ENCODE peak calls at places on chromosomes 16 and 17, in six cellular contexts. X is HepG2, P is K562, L is T47D, R is H1, G is SK-N-SH. J is an unnamed sample.

GRCh38 chr17:64326420-64327054 is 63.5 kb upstream of the TEX2 start:
- DNase-seq in P (no peak), L (no peak), G (no peak), R (no peak), X (peak), J (no peak)

GRCh38 chr16:27859020-27859419 is 204.5 kb downstream of the GSG1L start:
- DNase-seq in R (peak), P (peak), L (no peak), X (peak), G (no peak), J (no peak)

GRCh38 chr17:68437979-68438877 is 19.1 kb downstream of the WIPI1 start:
- DNase-seq in R (no peak), X (peak), P (peak), L (no peak), G (no peak), J (no peak)

GRCh38 chr16:35391328-35391727 is 1931.9 kb downstream of the TP53TG3F start:
- DNase-seq in L (peak), X (peak), P (peak), R (peak), G (peak), J (peak)

GRCh38 chr17:17114592-17115225 is 72.5 kb downstream of the MPRIP start:
- DNase-seq in G (no peak), R (no peak), P (no peak), L (no peak), X (no peak), J (no peak)

GRCh38 chr17:4161179-4161559 is 18.2 kb downstream of the CYB5D2 start:
- DNase-seq in G (peak), L (no peak), P (peak), R (no peak), X (peak), J (no peak)

GRCh38 chr17:48998557-48999440 is 1.6 kb downstream of the IGF2BP1 start:
- DNase-seq in R (no peak), G (no peak), L (no peak), P (peak), X (peak), J (no peak)

GRCh38 chr17:83171661-83172060 is 92.3 kb downstream of the METRNL start:
- DNase-seq in L (peak), G (peak), X (no peak), P (no peak), R (peak), J (no peak)

GRCh38 chr17:81659038-81659437 is 2.7 kb upstream of the PDE6G start:
- DNase-seq in L (no peak), G (no peak), P (no peak), R (no peak), X (peak), J (no peak)

GRCh38 chr16:46763147-46763546 is 15.0 kb upstream of the MYLK3 start:
- DNase-seq in G (no peak), L (no peak), X (no peak), R (no peak), P (no peak), J (no peak)

GRCh38 chr16:46768809-46769208 is 20.7 kb upstream of the MYLK3 start:
- DNase-seq in L (peak), X (no peak), G (no peak), P (no peak), R (no peak), J (no peak)

GRCh38 chr16:46762583-46762982 is 14.4 kb upstream of the MYLK3 start:
- DNase-seq in X (no peak), G (no peak), P (no peak), R (no peak), L (peak), J (no peak)

GRCh38 chr16:46759309-46759708 is 11.2 kb upstream of the MYLK3 start:
- DNase-seq in P (no peak), R (no peak), L (no peak), X (no peak), G (no peak), J (no peak)

DNA sequence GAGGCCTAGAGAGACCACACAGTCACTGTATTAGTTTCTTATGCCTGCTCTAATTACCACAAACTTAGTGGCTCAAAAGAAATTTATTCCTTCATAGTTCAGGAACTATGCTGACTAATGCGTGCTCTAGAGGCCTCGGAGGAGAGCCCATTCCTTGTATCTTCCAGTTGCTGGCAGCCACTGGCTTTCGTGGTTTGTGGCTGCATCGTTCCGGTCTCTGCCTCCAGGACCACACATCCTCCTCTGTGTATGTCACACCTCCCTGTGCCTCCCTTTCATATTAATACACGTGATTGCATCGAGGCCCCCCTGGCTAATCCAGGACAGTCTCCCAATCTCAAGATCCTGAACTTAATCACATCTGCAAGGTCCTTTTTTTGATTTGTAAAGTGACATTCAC is 16.9 kb upstream of the MYLK3 start:
- DNase-seq in G (no peak), R (no peak), P (no peak), L (no peak), X (no peak), J (no peak)
- TF ChIP-seq JUND in G (no peak), R (no peak), P (no peak), L (no peak), X (no peak), J (no peak)

GRCh38 chr16:56625140-56625942 is at the start of gene MT1E:
- DNase-seq in P (no peak), X (peak), L (no peak), R (peak), G (peak), J (peak)

GRCh38 chr16:56628486-56629035 is 3.0 kb downstream of the MT1E start:
- DNase-seq in G (no peak), P (no peak), R (no peak), X (peak), L (no peak), J (no peak)

GRCh38 chr16:56626685-56627084 is 1.1 kb downstream of the MT1E start:
- DNase-seq in R (no peak), X (no peak), L (no peak), P (no peak), G (no peak), J (no peak)

GRCh38 chr16:56623637-56624036 is 1.9 kb upstream of the MT1E start:
- DNase-seq in P (no peak), G (no peak), X (no peak), L (no peak), R (no peak), J (no peak)

GRCh38 chr16:56625943-56626654 is 518 bp downstream of the MT1E start:
- DNase-seq in X (no peak), G (no peak), L (no peak), P (no peak), R (no peak), J (no peak)
- TF ChIP-seq JUND in X (no peak), G (no peak), L (no peak), P (no peak), R (no peak), J (peak)

GRCh38 chr17:2438823-2439222 is 38.0 kb upstream of the MNT start:
- DNase-seq in R (no peak), L (no peak), X (no peak), P (no peak), G (no peak), J (no peak)

GRCh38 chr17:2435852-2436251 is 35.0 kb upstream of the MNT start:
- DNase-seq in P (no peak), L (no peak), G (no peak), X (no peak), R (peak), J (no peak)

GRCh38 chr17:2436516-2436915 is 35.7 kb upstream of the MNT start:
- DNase-seq in R (no peak), G (no peak), L (no peak), X (no peak), P (no peak), J (no peak)

GRCh38 chr17:2433696-2434095 is 32.8 kb upstream of the MNT start:
- DNase-seq in X (no peak), L (no peak), G (no peak), P (no peak), R (no peak), J (no peak)

DNA sequence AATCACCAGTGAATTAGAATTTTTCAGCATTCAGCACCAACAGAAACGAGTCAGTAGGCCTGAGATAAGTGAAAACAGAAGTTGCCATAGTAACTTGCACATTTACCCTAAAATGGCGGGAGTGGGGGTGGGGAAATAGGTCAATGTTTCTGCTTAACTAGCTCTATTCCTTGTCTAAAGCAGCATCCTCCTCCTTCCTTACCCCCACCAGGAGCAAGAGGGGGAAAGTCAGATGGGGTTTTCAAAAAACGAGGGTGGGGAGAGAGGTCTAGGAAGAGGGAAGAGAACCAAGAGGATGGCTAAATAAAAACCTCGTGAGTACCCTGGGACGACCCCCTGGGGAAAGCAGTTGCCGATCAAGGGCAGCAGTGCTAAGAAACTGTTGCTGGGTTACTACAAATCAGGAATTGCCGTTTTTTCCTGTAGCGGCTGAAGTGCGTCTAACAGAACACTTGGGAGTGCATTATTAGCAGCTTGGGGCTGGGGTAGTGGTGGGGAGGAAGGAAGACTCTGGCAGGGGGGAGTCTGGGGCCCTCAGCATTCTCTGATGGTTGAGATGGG is 34.4 kb upstream of the MNT start:
- DNase-seq in L (no peak), X (no peak), R (peak), P (peak), G (peak), J (no peak)
- TF ChIP-seq JUND in L (no peak), X (no peak), R (no peak), P (no peak), G (no peak), J (no peak)

GRCh38 chr17:72249441-72249840 is 128.6 kb downstream of the SOX9 start:
- DNase-seq in X (no peak), L (no peak), R (no peak), G (no peak), P (no peak), J (no peak)

GRCh38 chr17:72244942-72245341 is 124.1 kb downstream of the SOX9 start:
- DNase-seq in R (no peak), P (no peak), G (no peak), X (no peak), L (no peak), J (no peak)

GRCh38 chr17:72239548-72239947 is 118.7 kb downstream of the SOX9 start:
- DNase-seq in R (no peak), G (no peak), P (no peak), X (no peak), L (no peak), J (no peak)

GRCh38 chr17:72240333-72240732 is 119.5 kb downstream of the SOX9 start:
- DNase-seq in R (no peak), G (no peak), X (no peak), L (no peak), P (no peak), J (no peak)

DNA sequence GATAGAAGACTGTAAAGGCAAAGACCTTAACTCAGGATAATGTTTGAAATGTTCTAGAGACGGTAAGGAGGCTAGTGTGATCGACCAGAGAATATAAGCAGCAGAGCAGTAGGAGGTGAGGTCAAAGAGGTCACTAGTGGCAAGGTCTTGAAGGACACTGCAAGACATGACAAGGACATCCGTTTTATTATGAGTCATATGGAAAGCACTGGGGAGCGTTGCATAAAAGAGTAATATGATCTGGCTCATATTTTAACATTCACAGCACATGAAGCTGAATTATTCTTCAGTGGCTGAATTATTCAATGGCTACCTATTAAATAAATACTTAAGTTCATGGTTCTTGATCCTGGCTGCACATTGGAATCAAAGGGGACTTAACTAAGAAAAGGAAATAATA is 123.7 kb downstream of the SOX9 start:
- DNase-seq in G (no peak), X (no peak), P (no peak), R (no peak), L (no peak), J (no peak)
- TF ChIP-seq JUND in G (peak), X (no peak), P (no peak), R (no peak), L (no peak), J (no peak)

DNA sequence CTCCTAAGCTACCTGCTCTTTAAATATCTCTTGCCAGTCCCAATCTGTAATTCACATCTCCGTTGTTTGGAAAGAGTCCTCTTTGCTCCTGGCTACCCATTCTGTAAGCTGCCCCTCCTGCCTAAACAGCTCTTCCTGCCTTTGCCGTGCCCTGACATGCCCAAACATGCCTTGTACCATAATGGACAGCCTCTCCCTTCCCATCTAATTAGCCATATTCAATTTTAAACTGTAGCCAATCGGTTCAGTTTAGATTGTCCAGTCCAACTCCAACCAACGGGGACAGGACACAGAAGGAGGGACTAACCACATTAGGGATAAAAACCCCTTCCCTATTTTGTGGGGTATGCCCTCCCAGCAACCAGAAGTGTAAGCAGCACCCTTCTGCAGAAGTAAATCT is 30.6 kb upstream of the CLEC3A start:
- DNase-seq in R (no peak), G (no peak), L (peak), P (no peak), X (no peak), J (no peak)
- TF ChIP-seq JUND in R (no peak), G (no peak), L (no peak), P (no peak), X (no peak), J (no peak)

DNA sequence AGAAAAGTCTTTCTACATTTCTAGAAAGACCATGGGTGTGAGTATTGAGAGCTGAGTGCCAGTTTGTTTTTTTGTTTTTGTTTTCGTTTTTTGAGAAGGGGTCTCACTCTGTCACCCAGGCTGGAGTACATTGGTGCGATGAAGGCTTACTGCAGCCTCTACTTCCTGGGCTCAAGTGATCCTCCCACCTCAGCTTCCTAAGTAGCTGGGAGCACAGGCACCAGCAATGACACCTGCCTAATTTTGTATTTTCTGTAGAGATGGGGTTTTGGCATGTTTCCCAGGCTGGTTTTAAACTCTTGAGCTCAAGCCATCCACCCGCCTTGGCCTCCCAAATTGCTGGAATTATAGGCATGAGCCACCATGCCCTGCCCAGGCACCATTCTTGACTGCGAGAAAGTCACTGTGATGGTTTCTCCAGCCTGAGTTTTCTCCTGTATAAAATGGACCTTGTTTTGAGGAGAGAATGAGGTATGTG is 673.8 kb downstream of the MAF start:
- DNase-seq in P (no peak), L (no peak), X (no peak), R (no peak), G (no peak), J (no peak)
- TF ChIP-seq JUND in P (no peak), L (no peak), X (no peak), R (no peak), G (no peak), J (no peak)

GRCh38 chr17:34156741-34157589 is 98.1 kb upstream of the CCL2 start:
- DNase-seq in P (no peak), R (peak), L (no peak), G (peak), X (no peak), J (no peak)
- TF ChIP-seq JUND in P (no peak), R (no peak), L (no peak), G (no peak), X (no peak), J (no peak)

GRCh38 chr17:38509772-38510423 is 81.6 kb downstream of the ARHGAP23 start:
- DNase-seq in X (no peak), R (no peak), L (no peak), P (no peak), G (no peak), J (no peak)
- TF ChIP-seq JUND in X (no peak), R (no peak), L (no peak), P (no peak), G (no peak), J (no peak)